ENCODE peak calls at places on chromosomes 11 and 22, in four cellular contexts. G is GM12891, H is K562, P is GM12878. W is an unnamed sample.

GRCh38 chr11:123899792-123900191 is 2.2 kb upstream of the OR8D4 start:
- DNase-seq in H (no peak), P (no peak), G (no peak), W (no peak)

GRCh38 chr22:43004362-43005035 is 10.4 kb downstream of the PACSIN2 start:
- DNase-seq in H (no peak), P (no peak), G (no peak), W (peak; percentile 94)

GRCh38 chr11:106989056-106989455 is 29.2 kb downstream of the GUCY1A2 start:
- DNase-seq in H (no peak), G (no peak), P (no peak), W (no peak)

GRCh38 chr11:94537051-94537600 is 6.6 kb upstream of the FUT4 start:
- DNase-seq in G (no peak), H (no peak), P (no peak), W (no peak)

GRCh38 chr11:73415854-73416615 is 39.8 kb downstream of the RELT start:
- DNase-seq in G (no peak), H (no peak), P (no peak), W (no peak)

GRCh38 chr11:77088236-77089003 is 14.2 kb upstream of the OMP start:
- DNase-seq in G (no peak), P (no peak), H (no peak), W (no peak)

GRCh38 chr22:32685527-32685926 is 116.0 kb upstream of the TIMP3 start:
- DNase-seq in P (no peak), G (no peak), H (no peak), W (no peak)

GRCh38 chr11:108125126-108125525 is 3.8 kb downstream of the ACAT1 start:
- DNase-seq in P (no peak), G (no peak), H (no peak), W (no peak)

GRCh38 chr11:64659417-64660144 is 63.4 kb downstream of the NRXN2 start:
- DNase-seq in P (no peak), H (peak; percentile 87), G (no peak), W (no peak)

GRCh38 chr11:117670443-117670842 is 126.6 kb downstream of the DSCAML1 start:
- DNase-seq in G (no peak), P (no peak), H (no peak), W (no peak)

GRCh38 chr22:30304495-30305244 is 15.4 kb upstream of the CASTOR1 start:
- DNase-seq in H (no peak), G (no peak), P (no peak), W (peak; percentile 63)

GRCh38 chr11:95365346-95365745 is 134.3 kb upstream of the SESN3 start:
- DNase-seq in H (no peak), P (no peak), G (no peak), W (peak; percentile 77)

GRCh38 chr11:8087185-8087584 is 6.2 kb downstream of the TUB start:
- DNase-seq in G (no peak), H (peak; percentile 8), P (no peak), W (no peak)

GRCh38 chr11:117231637-117232021 is 244 bp downstream of the PCSK7 start:
- DNase-seq in H (peak; percentile 21), G (no peak), P (no peak), W (no peak)

DNA sequence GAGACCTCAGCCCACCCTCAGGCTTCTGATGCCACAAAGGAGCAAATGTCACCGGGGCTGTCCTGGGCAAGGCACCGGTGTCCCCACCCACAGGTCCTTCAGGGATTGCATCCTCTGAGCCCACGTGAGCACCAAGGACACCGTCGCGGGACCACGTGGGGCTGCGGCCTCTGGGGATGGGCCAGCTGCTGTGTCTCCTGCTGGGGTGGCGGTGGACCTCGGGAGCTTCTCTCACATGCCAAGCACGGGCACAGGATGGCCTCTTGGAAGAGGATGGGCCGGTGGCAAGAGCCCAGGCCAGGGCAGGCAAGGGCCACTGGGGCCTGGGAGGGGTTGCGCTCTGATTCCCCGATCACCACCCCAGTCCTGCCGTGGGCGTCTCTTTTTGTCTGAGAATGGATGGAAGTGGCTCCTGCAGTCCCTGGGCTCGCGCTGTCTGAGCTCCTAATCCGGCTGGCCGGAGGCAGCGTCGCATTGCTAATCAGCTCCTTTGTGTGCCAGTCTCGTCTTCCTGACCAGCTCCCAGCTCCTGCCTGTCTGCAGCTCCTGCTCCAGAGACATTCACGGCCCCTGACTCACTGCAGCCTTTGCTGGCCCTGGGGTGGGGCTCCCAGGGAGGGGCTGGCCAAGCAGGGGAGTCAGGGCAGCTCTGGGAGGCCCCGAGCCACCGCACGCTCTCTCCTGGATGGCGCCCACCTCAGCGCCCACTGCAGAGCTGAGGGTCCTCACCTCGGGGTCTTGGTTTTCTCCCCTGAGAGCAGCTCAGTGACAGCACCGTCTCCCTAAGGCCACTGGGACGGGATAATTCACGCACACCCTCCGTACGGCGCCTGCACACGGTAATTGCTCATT is 146.7 kb downstream of the CTTN start:
- DNase-seq in H (no peak), P (no peak), G (no peak), W (no peak)
- TF ChIP-seq SPI1 in H (no peak), P (no peak), G (no peak), W (no peak)

DNA sequence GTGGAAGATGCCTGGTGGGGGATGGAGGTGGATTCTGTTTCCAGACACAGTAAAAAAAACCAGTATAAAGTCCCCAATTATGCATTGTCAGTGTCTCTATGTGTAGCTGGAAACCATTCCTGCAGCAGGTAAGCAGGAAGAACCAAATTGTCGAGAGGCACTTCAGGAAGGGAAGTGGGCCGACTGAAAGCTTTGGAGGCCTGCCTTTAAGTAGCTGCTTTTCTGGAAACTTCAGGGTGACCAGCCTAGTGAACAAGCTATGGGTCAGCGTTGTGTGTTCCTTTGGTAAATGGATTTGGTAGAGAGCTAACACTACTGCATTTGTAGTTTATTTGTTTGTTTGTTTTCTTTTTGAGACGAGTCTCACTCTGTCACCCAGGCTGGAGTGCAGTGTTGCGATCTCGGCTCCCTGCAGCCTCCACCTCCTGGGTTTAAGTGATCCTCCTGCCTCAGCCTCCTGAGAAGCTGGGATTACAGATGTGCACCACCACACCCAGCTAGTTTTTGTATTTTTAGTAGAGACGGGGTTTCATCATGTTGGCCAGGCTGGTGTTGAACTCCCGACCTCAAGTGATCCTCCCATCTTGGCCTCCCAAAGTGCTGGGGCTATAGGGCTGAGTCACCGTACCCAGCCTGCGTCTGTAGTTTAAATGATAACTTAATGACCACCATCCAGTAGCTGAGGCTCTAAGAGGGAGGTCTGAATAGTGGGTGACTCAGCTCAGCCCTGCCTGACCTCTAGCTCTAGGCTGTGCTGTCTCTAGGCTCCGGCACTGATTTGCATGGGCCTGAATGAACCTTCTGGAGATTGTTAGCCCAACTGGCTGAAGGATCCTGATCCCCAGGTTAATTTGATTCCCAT is 12.8 kb downstream of the PTPRJ start:
- DNase-seq in H (peak; percentile 90), G (no peak), P (no peak), W (no peak)
- TF ChIP-seq SPI1 in H (peak; percentile 32), G (no peak), P (no peak), W (no peak)

GRCh38 chr11:459511-460220 is 9.6 kb downstream of the PTDSS2 start:
- DNase-seq in P (no peak), H (no peak), G (no peak), W (no peak)

GRCh38 chr11:464316-464715 is 14.2 kb downstream of the PTDSS2 start:
- DNase-seq in H (no peak), P (no peak), G (no peak), W (no peak)

GRCh38 chr11:461626-462025 is 11.5 kb downstream of the PTDSS2 start:
- DNase-seq in P (no peak), H (no peak), G (no peak), W (no peak)

GRCh38 chr11:460331-461199 is 10.5 kb downstream of the PTDSS2 start:
- DNase-seq in P (no peak), G (no peak), H (peak; percentile 95), W (no peak)

DNA sequence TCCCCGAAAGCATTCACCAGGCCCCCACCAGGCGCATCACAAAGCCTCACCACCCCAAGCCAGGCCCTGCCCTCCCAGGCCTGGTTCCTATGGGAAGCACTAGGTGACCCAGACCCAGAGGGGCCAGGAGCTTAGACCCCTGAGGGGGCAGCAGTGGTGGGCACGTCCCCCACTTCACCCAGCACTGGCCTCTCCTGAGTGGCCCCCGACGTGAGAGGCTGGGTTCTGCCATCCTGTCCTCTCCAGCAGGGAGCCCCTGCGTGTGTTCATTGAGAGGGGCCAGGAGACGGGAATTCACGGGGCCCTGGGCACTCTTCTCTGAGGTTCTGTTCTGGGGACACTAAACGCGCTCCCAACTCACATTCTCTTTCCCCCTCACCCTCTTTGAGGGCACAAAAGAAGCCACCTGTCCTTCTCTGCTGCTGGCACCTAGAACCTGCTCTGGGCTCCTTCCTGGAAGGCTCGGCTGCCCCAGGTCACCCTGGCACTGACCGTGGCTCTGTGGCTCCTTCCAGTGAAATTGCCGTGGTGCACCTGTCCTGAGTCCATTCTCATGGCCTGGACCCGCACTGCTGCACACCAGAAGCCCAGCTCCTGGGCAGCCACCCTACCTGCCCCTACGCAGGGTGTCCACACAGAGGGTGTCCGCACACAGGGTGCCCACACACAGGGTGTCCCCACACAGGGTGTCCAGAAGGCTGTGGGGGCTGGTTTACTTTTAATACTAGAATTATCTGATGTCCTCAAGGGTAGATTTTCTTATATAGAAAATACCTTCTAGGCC is 12.2 kb downstream of the PTDSS2 start:
- DNase-seq in H (no peak), G (no peak), P (no peak), W (no peak)
- TF ChIP-seq SPI1 in H (no peak), G (no peak), P (no peak), W (no peak)

DNA sequence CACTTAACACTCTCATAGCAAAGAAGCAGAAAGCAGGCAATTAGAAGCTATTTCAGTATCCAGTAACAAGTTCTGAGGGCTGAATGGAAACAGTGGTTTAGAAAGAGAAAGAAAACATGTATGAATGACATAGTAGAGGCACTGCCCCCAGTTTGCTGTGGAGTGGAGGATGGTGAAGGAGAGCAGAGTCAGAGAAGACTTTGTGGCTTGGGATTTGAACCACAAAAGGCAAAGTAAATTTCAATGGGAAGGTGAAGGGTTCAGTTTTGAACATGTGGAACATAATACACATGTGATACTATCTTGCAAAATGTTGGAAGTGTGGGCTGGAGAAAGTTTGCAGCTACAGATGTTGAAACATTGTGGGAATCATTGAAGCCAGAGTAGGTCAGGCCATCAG is 81.4 kb downstream of the SNX19 start:
- DNase-seq in H (no peak), P (no peak), G (no peak), W (no peak)
- TF ChIP-seq SPI1 in H (no peak), P (no peak), G (no peak), W (no peak)

GRCh38 chr11:66133216-66133775 is 63.2 kb downstream of the PACS1 start:
- DNase-seq in P (no peak), H (no peak), G (no peak), W (no peak)
- TF ChIP-seq SPI1 in P (no peak), H (no peak), G (no peak), W (no peak)

GRCh38 chr11:2382927-2383822 is 6.1 kb downstream of the CD81 start:
- DNase-seq in H (no peak), P (no peak), G (no peak), W (peak; percentile 33)

GRCh38 chr11:2380396-2380795 is 3.3 kb downstream of the CD81 start:
- DNase-seq in P (no peak), G (no peak), H (no peak), W (no peak)

GRCh38 chr11:2380807-2381350 is 3.8 kb downstream of the CD81 start:
- DNase-seq in G (no peak), H (no peak), P (peak; percentile 55), W (peak; percentile 45)

GRCh38 chr11:2381494-2382128 is 4.5 kb downstream of the CD81 start:
- DNase-seq in H (no peak), P (no peak), G (no peak), W (no peak)

DNA sequence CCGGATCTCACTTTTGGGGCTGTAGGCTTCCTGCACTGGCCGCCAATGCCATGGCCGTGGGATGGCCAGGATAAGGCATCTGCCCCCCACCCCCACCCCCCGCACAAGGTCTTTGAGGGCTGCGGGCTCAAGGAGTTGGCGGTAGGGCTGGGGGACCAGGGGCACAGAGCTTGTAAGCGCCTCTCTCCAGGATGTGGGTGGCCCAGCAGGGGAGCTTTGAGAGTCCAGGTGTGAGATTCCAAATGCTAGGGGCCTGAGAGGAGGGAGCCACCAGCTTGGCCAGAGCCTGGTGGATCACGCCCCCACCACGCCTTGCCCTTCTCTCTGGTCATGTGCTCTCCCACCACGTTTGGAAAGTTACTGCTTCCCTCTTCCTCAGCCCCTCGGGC is 5.0 kb downstream of the CD81 start:
- DNase-seq in P (no peak), G (no peak), H (no peak), W (no peak)
- TF ChIP-seq SPI1 in P (no peak), G (no peak), H (no peak), W (no peak)

W was measured in HL-60.